ENCODE peak calls at places on chromosomes 16 and 17, in four cellular contexts. One of them, this sample, is unnamed.

GRCh38 chr16:84613408-84614071 is 4.3 kb downstream of the COTL1 start:
- DNase-seq in GM12865: no peak
- DNase-seq in psoas muscle: no peak
- DNase-seq in cardiac muscle cell: no peak
- DNase-seq in this sample: no peak

GRCh38 chr16:35142809-35143192 is 1683.4 kb downstream of the TP53TG3F start:
- DNase-seq in GM12865: no peak
- DNase-seq in psoas muscle: no peak
- DNase-seq in cardiac muscle cell: no peak
- DNase-seq in this sample: no peak

GRCh38 chr17:76797441-76797840 is 59.5 kb downstream of the MFSD11 start:
- DNase-seq in GM12865: no peak
- DNase-seq in psoas muscle: no peak
- DNase-seq in cardiac muscle cell: no peak
- DNase-seq in this sample: no peak

GRCh38 chr17:11645426-11645825 is 47.2 kb downstream of the DNAH9 start:
- DNase-seq in GM12865: no peak
- DNase-seq in psoas muscle: no peak
- DNase-seq in cardiac muscle cell: no peak
- DNase-seq in this sample: no peak

GRCh38 chr17:65593092-65593869 is 31.8 kb upstream of the AXIN2 start:
- DNase-seq in GM12865: no peak
- DNase-seq in psoas muscle: no peak
- DNase-seq in cardiac muscle cell: no peak
- DNase-seq in this sample: no peak

GRCh38 chr17:8586766-8587165 is 43.8 kb downstream of the MYH10 start:
- DNase-seq in GM12865: no peak
- DNase-seq in psoas muscle: no peak
- DNase-seq in cardiac muscle cell: no peak
- DNase-seq in this sample: no peak

GRCh38 chr16:66366433-66367299 is at the start of gene CDH5:
- DNase-seq in GM12865: no peak
- DNase-seq in psoas muscle: peak; percentile 89
- DNase-seq in cardiac muscle cell: peak; percentile 86
- DNase-seq in this sample: no peak

GRCh38 chr17:1590031-1590746 is 27.6 kb upstream of the PITPNA start:
- DNase-seq in GM12865: no peak
- DNase-seq in psoas muscle: peak; percentile 95
- DNase-seq in cardiac muscle cell: peak; percentile 83
- DNase-seq in this sample: no peak

GRCh38 chr17:37614823-37615222 is 5.6 kb upstream of the SYNRG start:
- DNase-seq in GM12865: no peak
- DNase-seq in psoas muscle: no peak
- DNase-seq in cardiac muscle cell: no peak
- DNase-seq in this sample: no peak

GRCh38 chr16:104355-104754 is 26.3 kb downstream of the MPG start:
- DNase-seq in GM12865: no peak
- DNase-seq in psoas muscle: no peak
- DNase-seq in cardiac muscle cell: no peak
- DNase-seq in this sample: no peak

GRCh38 chr17:33494156-33494555 is 201.1 kb upstream of the ASIC2 start:
- DNase-seq in GM12865: no peak
- DNase-seq in psoas muscle: no peak
- DNase-seq in cardiac muscle cell: peak; percentile 17
- DNase-seq in this sample: no peak

GRCh38 chr16:47317465-47318240 is 143.2 kb downstream of the ITFG1 start:
- DNase-seq in GM12865: no peak
- DNase-seq in psoas muscle: no peak
- DNase-seq in cardiac muscle cell: no peak
- DNase-seq in this sample: no peak

GRCh38 chr17:48444531-48445247 is 14.7 kb upstream of the SKAP1 start:
- DNase-seq in GM12865: peak; percentile 42
- DNase-seq in psoas muscle: no peak
- DNase-seq in cardiac muscle cell: no peak
- DNase-seq in this sample: no peak

GRCh38 chr16:14309001-14309886 is 238.1 kb downstream of the MRTFB start:
- DNase-seq in GM12865: peak; percentile 88
- DNase-seq in psoas muscle: peak; percentile 64
- DNase-seq in cardiac muscle cell: no peak
- DNase-seq in this sample: no peak

GRCh38 chr17:69695646-69696045 is 281.1 kb downstream of the MAP2K6 start:
- DNase-seq in GM12865: no peak
- DNase-seq in psoas muscle: no peak
- DNase-seq in cardiac muscle cell: no peak
- DNase-seq in this sample: no peak

GRCh38 chr16:17364319-17365210 is 106.2 kb downstream of the XYLT1 start:
- DNase-seq in GM12865: no peak
- DNase-seq in psoas muscle: no peak
- DNase-seq in cardiac muscle cell: peak; percentile 92
- DNase-seq in this sample: no peak

GRCh38 chr17:11853321-11854151 is 143.7 kb downstream of the ZNF18 start:
- DNase-seq in GM12865: peak; percentile 23
- DNase-seq in psoas muscle: no peak
- DNase-seq in cardiac muscle cell: peak; percentile 2
- DNase-seq in this sample: no peak

GRCh38 chr16:5845046-5845445 is 747.5 kb upstream of the EEF2KMT start:
- DNase-seq in GM12865: no peak
- DNase-seq in psoas muscle: no peak
- DNase-seq in cardiac muscle cell: no peak
- DNase-seq in this sample: no peak

GRCh38 chr16:17606460-17606859 is 135.7 kb upstream of the XYLT1 start:
- DNase-seq in GM12865: no peak
- DNase-seq in psoas muscle: no peak
- DNase-seq in cardiac muscle cell: no peak
- DNase-seq in this sample: no peak

GRCh38 chr16:2928796-2929195 is 17.1 kb downstream of the FLYWCH1 start:
- DNase-seq in GM12865: no peak
- DNase-seq in psoas muscle: no peak
- DNase-seq in cardiac muscle cell: no peak
- DNase-seq in this sample: no peak

GRCh38 chr17:57811633-57812280 is 38.1 kb downstream of the MRPS23 start:
- DNase-seq in GM12865: no peak
- DNase-seq in psoas muscle: no peak
- DNase-seq in cardiac muscle cell: no peak
- DNase-seq in this sample: no peak

GRCh38 chr16:23182675-23183485 is at the start of gene SCNN1G:
- DNase-seq in GM12865: peak; percentile 16
- DNase-seq in psoas muscle: no peak
- DNase-seq in cardiac muscle cell: no peak
- DNase-seq in this sample: no peak

GRCh38 chr16:53904533-53904932 is 200.6 kb downstream of the FTO start:
- DNase-seq in GM12865: no peak
- DNase-seq in psoas muscle: no peak
- DNase-seq in cardiac muscle cell: no peak
- DNase-seq in this sample: no peak

GRCh38 chr17:21174719-21175118 is 39.2 kb downstream of the TMEM11 start:
- DNase-seq in GM12865: no peak
- DNase-seq in psoas muscle: peak; percentile 69
- DNase-seq in cardiac muscle cell: peak; percentile 35
- DNase-seq in this sample: no peak

GRCh38 chr16:66420396-66420795 is 6.7 kb upstream of the BEAN1 start:
- DNase-seq in GM12865: no peak
- DNase-seq in psoas muscle: no peak
- DNase-seq in cardiac muscle cell: no peak
- DNase-seq in this sample: no peak

GRCh38 chr16:65178151-65178550 is 56.3 kb upstream of the CDH11 start:
- DNase-seq in GM12865: no peak
- DNase-seq in psoas muscle: no peak
- DNase-seq in cardiac muscle cell: peak; percentile 13
- DNase-seq in this sample: no peak

GRCh38 chr17:78133179-78133951 is 2.8 kb downstream of the TMC8 start:
- DNase-seq in GM12865: no peak
- DNase-seq in psoas muscle: peak; percentile 42
- DNase-seq in cardiac muscle cell: no peak
- DNase-seq in this sample: no peak

GRCh38 chr17:27217631-27218030 is 76.3 kb upstream of the WSB1 start:
- DNase-seq in GM12865: peak; percentile 85
- DNase-seq in psoas muscle: no peak
- DNase-seq in cardiac muscle cell: no peak
- DNase-seq in this sample: no peak

GRCh38 chr16:68642436-68643064 is 2.6 kb upstream of the CDH3 start:
- DNase-seq in GM12865: no peak
- DNase-seq in psoas muscle: no peak
- DNase-seq in cardiac muscle cell: peak; percentile 38
- DNase-seq in this sample: no peak

GRCh38 chr16:73339821-73340220 is 291.9 kb upstream of the ZFHX3 start:
- DNase-seq in GM12865: no peak
- DNase-seq in psoas muscle: no peak
- DNase-seq in cardiac muscle cell: no peak
- DNase-seq in this sample: no peak

GRCh38 chr16:14502932-14503741 is 126.9 kb downstream of the PARN start:
- DNase-seq in GM12865: peak; percentile 85
- DNase-seq in psoas muscle: no peak
- DNase-seq in cardiac muscle cell: peak; percentile 57
- DNase-seq in this sample: no peak

GRCh38 chr17:35807371-35808144 is 1.7 kb upstream of the TAF15 start:
- DNase-seq in GM12865: no peak
- DNase-seq in psoas muscle: no peak
- DNase-seq in cardiac muscle cell: peak; percentile 54
- DNase-seq in this sample: no peak

GRCh38 chr17:70752966-70753467 is 583.7 kb downstream of the KCNJ2 start:
- DNase-seq in GM12865: no peak
- DNase-seq in psoas muscle: no peak
- DNase-seq in cardiac muscle cell: no peak
- DNase-seq in this sample: no peak

GRCh38 chr16:85462405-85463227 is 150.5 kb upstream of the GSE1 start:
- DNase-seq in GM12865: no peak
- DNase-seq in psoas muscle: no peak
- DNase-seq in cardiac muscle cell: peak; percentile 32
- DNase-seq in this sample: no peak

GRCh38 chr16:77212736-77213541 is 13.7 kb downstream of the SYCE1L start:
- DNase-seq in GM12865: peak; percentile 62
- DNase-seq in psoas muscle: peak; percentile 74
- DNase-seq in cardiac muscle cell: peak; percentile 55
- DNase-seq in this sample: no peak

GRCh38 chr16:85637808-85638186 is 24.7 kb downstream of the GSE1 start:
- DNase-seq in GM12865: no peak
- DNase-seq in psoas muscle: no peak
- DNase-seq in cardiac muscle cell: no peak
- DNase-seq in this sample: no peak

GRCh38 chr16:83458612-83459011 is 349.2 kb upstream of the HSBP1 start:
- DNase-seq in GM12865: peak; percentile 80
- DNase-seq in psoas muscle: no peak
- DNase-seq in cardiac muscle cell: peak; percentile 59
- DNase-seq in this sample: no peak

GRCh38 chr17:75587718-75588545 is at the start of gene MYO15B:
- DNase-seq in GM12865: no peak
- DNase-seq in psoas muscle: peak; percentile 78
- DNase-seq in cardiac muscle cell: peak; percentile 62
- DNase-seq in this sample: peak; percentile 72
- TF ChIP-seq CTCF in GM12865: peak; percentile 2
- TF ChIP-seq CTCF in psoas muscle: peak; percentile 17
- TF ChIP-seq CTCF in cardiac muscle cell: peak; percentile 36
- TF ChIP-seq CTCF in this sample: peak; percentile 27

GRCh38 chr17:16506188-16506587 is 14.2 kb upstream of the LRRC75A start:
- DNase-seq in GM12865: no peak
- DNase-seq in psoas muscle: no peak
- DNase-seq in cardiac muscle cell: no peak
- DNase-seq in this sample: no peak
- TF ChIP-seq CTCF in GM12865: no peak
- TF ChIP-seq CTCF in psoas muscle: no peak
- TF ChIP-seq CTCF in cardiac muscle cell: peak; percentile 21
- TF ChIP-seq CTCF in this sample: no peak

GRCh38 chr17:80384078-80384960 is 30.6 kb upstream of the ENDOV start:
- DNase-seq in GM12865: no peak
- DNase-seq in psoas muscle: peak; percentile 12
- DNase-seq in cardiac muscle cell: no peak
- DNase-seq in this sample: no peak

GRCh38 chr17:80382446-80382845 is 32.5 kb upstream of the ENDOV start:
- DNase-seq in GM12865: no peak
- DNase-seq in psoas muscle: peak; percentile 8
- DNase-seq in cardiac muscle cell: no peak
- DNase-seq in this sample: no peak

GRCh38 chr17:80381416-80381923 is 33.5 kb upstream of the ENDOV start:
- DNase-seq in GM12865: no peak
- DNase-seq in psoas muscle: peak; percentile 42
- DNase-seq in cardiac muscle cell: no peak
- DNase-seq in this sample: no peak

GRCh38 chr17:80385046-80385445 is 29.9 kb upstream of the ENDOV start:
- DNase-seq in GM12865: no peak
- DNase-seq in psoas muscle: peak; percentile 25
- DNase-seq in cardiac muscle cell: no peak
- DNase-seq in this sample: no peak

DNA sequence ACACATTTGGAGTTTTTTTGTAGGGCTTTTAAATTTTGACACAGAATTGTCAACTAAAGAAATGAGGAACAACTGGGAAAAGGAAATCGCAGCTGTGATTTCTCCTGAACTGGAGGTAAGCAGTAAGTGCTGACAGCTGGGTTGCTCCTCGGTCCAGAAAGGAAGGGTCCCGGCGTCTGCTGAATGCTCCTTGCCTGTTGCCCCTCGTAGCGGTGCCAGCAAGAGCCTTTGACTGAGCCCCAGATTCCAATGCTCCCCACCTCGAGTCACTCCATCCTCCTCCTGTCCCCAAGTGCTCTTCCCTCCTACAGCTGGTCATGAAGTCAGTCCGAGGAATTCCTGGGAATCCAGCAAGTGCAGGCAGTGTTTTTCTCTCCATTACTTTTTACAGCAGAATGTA is 32.0 kb upstream of the ENDOV start:
- DNase-seq in GM12865: no peak
- DNase-seq in psoas muscle: peak; percentile 41
- DNase-seq in cardiac muscle cell: no peak
- DNase-seq in this sample: no peak
- TF ChIP-seq CTCF in GM12865: no peak
- TF ChIP-seq CTCF in psoas muscle: no peak
- TF ChIP-seq CTCF in cardiac muscle cell: no peak
- TF ChIP-seq CTCF in this sample: no peak

DNA sequence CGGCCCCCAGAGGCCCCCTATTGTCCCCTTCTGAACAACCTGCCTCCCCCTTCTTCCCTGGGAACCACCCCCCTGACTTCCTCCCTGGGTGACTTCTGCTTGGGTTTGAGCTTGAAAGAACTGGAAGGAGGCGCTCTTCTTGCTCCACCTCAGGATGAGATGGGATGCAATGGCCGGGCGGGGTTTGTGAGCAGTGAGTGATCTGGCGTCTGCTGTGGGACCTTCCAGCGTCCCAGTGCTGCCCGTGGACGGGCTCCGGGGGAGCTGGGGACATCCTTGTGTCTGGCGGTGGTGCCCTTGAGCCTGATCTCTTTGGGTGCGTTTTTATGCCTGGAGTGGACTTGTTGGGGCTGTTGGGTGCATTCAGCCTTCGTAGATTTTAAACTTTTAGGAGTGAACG is 11.6 kb downstream of the MGRN1 start:
- DNase-seq in GM12865: no peak
- DNase-seq in psoas muscle: no peak
- DNase-seq in cardiac muscle cell: no peak
- DNase-seq in this sample: no peak
- TF ChIP-seq CTCF in GM12865: no peak
- TF ChIP-seq CTCF in psoas muscle: no peak
- TF ChIP-seq CTCF in cardiac muscle cell: no peak
- TF ChIP-seq CTCF in this sample: no peak